ENCODE peak calls at places on chromosomes 1 and 21, in five cellular contexts. R is thoracic aorta, U is left ventricle myocardium inferior, V is GM20000, G is B cell. H is an unnamed sample.

GRCh38 chr21:25421327-25422028 is 185.8 kb downstream of the MRPL39 start:
- DNase-seq in R (no peak), U (no peak), V (peak), G (peak), H (peak)

GRCh38 chr1:61457526-61457925 is 267.4 kb downstream of the TM2D1 start:
- DNase-seq in R (no peak), U (no peak), V (no peak), G (no peak), H (no peak)

GRCh38 chr1:41400235-41400634 is 39.0 kb downstream of the FOXO6 start:
- DNase-seq in R (no peak), U (no peak), V (no peak), G (no peak), H (no peak)

GRCh38 chr1:224430511-224431113 is 4.0 kb downstream of the WDR26 start:
- DNase-seq in R (no peak), U (no peak), V (peak), G (peak), H (peak)

GRCh38 chr1:86499987-86500593 is 31.4 kb downstream of the CLCA1 start:
- DNase-seq in R (no peak), U (no peak), V (peak), G (no peak), H (peak)

GRCh38 chr1:178579562-178579961 is 66.7 kb downstream of the TEX35 start:
- DNase-seq in R (no peak), U (no peak), V (no peak), G (no peak), H (peak)

GRCh38 chr1:98468111-98468717 is 193.3 kb upstream of the SNX7 start:
- DNase-seq in R (no peak), U (no peak), V (peak), G (no peak), H (peak)

GRCh38 chr1:38305666-38306065 is 259.1 kb upstream of the POU3F1 start:
- DNase-seq in R (no peak), U (no peak), V (no peak), G (no peak), H (no peak)

GRCh38 chr1:188281927-188282326 is 1453.2 kb downstream of the PLA2G4A start:
- DNase-seq in R (no peak), U (no peak), V (no peak), G (no peak), H (no peak)

GRCh38 chr1:37478451-37478871 is 4.1 kb downstream of the ZC3H12A start:
- DNase-seq in R (no peak), U (no peak), V (no peak), G (no peak), H (peak)

GRCh38 chr1:208053661-208054060 is 142.7 kb upstream of the CD34 start:
- DNase-seq in R (no peak), U (no peak), V (no peak), G (no peak), H (no peak)

GRCh38 chr1:31976401-31976800 is 37.3 kb upstream of the KHDRBS1 start:
- DNase-seq in R (no peak), U (no peak), V (no peak), G (no peak), H (no peak)

H was measured in GM12865.